ENCODE peak calls at places on chromosomes 4 and X, in eight cellular contexts. O, Y, E, B, U, N, C and R are unnamed samples.

GRCh38 chr4:146458594-146458993 is 63.1 kb downstream of the SLC10A7 start:
- DNase-seq in O (no peak), Y (no peak), E (peak; percentile 21), B (no peak), U (no peak), N (no peak), C (no peak), R (peak; percentile 44)

GRCh38 chrX:104566921-104567501 is 1.0 kb downstream of the IL1RAPL2 start:
- DNase-seq in O (peak; percentile 43), Y (peak; percentile 2), E (no peak), B (no peak), U (peak; percentile 35), N (peak; percentile 12), C (peak; percentile 18), R (no peak)

GRCh38 chr4:48033825-48034413 is 17.3 kb downstream of the NIPAL1 start:
- DNase-seq in O (peak; percentile 17), Y (peak; percentile 40), E (peak; percentile 79), B (peak; percentile 10), U (peak; percentile 77), N (peak; percentile 61), C (peak; percentile 31), R (peak; percentile 63)

GRCh38 chr4:16897991-16898827 is at the start of gene LDB2:
- DNase-seq in O (peak; percentile 84), Y (peak; percentile 46), E (no peak), B (no peak), U (peak; percentile 86), N (no peak), C (peak; percentile 82), R (no peak)

GRCh38 chrX:30230395-30230794 is at the start of gene MAGEB3:
- DNase-seq in O (no peak), Y (no peak), E (no peak), B (no peak), U (no peak), N (no peak), C (no peak), R (no peak)

GRCh38 chr4:4677825-4678522 is 136.1 kb upstream of the STX18 start:
- DNase-seq in O (peak; percentile 68), Y (peak; percentile 67), E (peak; percentile 13), B (peak; percentile 36), U (peak; percentile 72), N (no peak), C (peak; percentile 69), R (no peak)

GRCh38 chr4:153393397-153393796 is 48.9 kb downstream of the MND1 start:
- DNase-seq in O (no peak), Y (no peak), E (no peak), B (no peak), U (no peak), N (peak; percentile 19), C (peak; percentile 25), R (no peak)

GRCh38 chrX:68440940-68441339 is 7.6 kb upstream of the OPHN1 start:
- DNase-seq in O (no peak), Y (peak; percentile 42), E (no peak), B (no peak), U (no peak), N (peak; percentile 74), C (peak; percentile 71), R (no peak)

GRCh38 chr4:153365003-153365402 is 20.5 kb downstream of the MND1 start:
- DNase-seq in O (no peak), Y (no peak), E (no peak), B (no peak), U (no peak), N (no peak), C (no peak), R (no peak)

GRCh38 chr4:9968472-9968871 is 52.8 kb downstream of the SLC2A9 start:
- DNase-seq in O (no peak), Y (no peak), E (no peak), B (no peak), U (no peak), N (no peak), C (no peak), R (no peak)

GRCh38 chr4:92520563-92520962 is 216.8 kb downstream of the GRID2 start:
- DNase-seq in O (peak; percentile 73), Y (no peak), E (no peak), B (no peak), U (peak; percentile 95), N (no peak), C (no peak), R (no peak)

GRCh38 chr4:153486281-153487151 is 20.4 kb downstream of the TMEM131L start:
- DNase-seq in O (peak; percentile 36), Y (no peak), E (no peak), B (peak; percentile 74), U (peak; percentile 58), N (peak; percentile 93), C (peak; percentile 74), R (no peak)

GRCh38 chr4:134807231-134807745 is 605.7 kb upstream of the PABPC4L start:
- DNase-seq in O (no peak), Y (no peak), E (no peak), B (no peak), U (no peak), N (no peak), C (no peak), R (no peak)

GRCh38 chr4:79402452-79402851 is 5.6 kb downstream of the GK2 start:
- DNase-seq in O (no peak), Y (no peak), E (no peak), B (no peak), U (peak; percentile 7), N (no peak), C (no peak), R (no peak)

GRCh38 chr4:26873391-26874026 is 12.9 kb downstream of the STIM2 start:
- DNase-seq in O (no peak), Y (no peak), E (no peak), B (no peak), U (no peak), N (no peak), C (no peak), R (no peak)

GRCh38 chrX:38968817-38969216 is 167.6 kb downstream of the MID1IP1 start:
- DNase-seq in O (no peak), Y (no peak), E (no peak), B (no peak), U (no peak), N (no peak), C (no peak), R (no peak)

DNA sequence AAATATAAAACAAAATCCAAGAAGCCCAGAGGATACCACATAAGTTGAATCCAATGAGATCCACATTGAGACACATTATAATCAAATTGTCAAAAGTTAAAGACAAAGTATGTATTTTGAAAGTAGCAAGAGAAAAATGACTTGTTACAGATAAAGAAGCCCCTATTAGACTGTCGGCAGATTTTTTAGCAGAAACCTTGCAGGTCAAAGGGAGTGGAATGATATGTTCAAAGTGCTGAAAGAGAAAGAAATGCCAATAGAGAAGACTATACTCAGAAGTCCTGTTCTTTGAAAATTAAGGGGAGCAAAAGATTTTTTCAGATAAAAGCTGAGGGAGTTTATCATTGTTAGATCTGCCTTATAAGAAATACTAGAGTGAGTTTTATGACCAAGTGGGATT is 148.9 kb upstream of the EPHA5 start:
- DNase-seq in O (no peak), Y (no peak), E (no peak), B (no peak), U (no peak), N (no peak), C (no peak), R (no peak)
- TF ChIP-seq CTCF in O (no peak), Y (no peak), E (no peak), B (no peak), U (no peak), N (no peak), C (no peak), R (no peak)

DNA sequence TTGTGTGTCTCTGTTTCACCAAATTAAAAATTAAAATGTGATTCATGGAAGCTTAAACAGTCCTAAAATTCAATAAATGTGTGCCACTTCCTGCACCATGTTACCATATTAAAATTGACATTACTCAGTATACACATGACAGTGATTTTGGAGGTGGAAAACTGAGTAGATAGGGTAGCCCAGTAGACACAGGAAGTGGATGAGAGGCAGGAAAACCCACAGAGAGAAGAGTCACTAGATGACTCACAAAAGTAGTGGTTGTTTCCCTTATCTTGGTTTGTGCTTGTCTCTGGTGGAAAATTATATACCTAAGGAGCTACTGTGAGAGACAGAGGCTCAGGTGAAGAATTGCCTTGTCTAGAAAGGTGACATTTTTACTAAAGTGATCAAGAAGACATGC is 375.8 kb upstream of the CXorf51B start:
- DNase-seq in O (no peak), Y (no peak), E (no peak), B (no peak), U (no peak), N (peak; percentile 8), C (no peak), R (no peak)
- TF ChIP-seq EZH2phosphoT487 in O (no peak), Y (no peak), E (no peak), B (no peak), U (no peak), N (no peak), C (no peak), R (no peak)

DNA sequence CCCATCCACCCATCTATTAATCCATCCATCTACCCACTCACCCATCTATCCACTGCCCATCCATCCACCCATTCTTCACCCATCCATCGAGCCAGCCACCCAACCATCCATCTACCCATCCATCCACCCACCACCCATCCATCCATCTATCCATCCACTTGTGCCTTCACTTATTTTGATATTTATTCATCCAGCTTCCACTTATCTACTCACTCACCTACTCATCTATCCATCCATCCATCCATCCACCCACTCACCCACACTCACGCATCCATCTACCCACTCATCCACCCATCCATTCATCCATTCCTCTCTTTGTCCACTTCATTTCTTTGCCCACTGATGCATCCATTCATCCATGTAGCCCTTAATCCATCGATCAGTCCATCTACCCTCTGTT is 72.9 kb upstream of the AFAP1 start:
- DNase-seq in O (no peak), Y (no peak), E (no peak), B (no peak), U (no peak), N (no peak), C (no peak), R (no peak)
- TF ChIP-seq CTCF in O (no peak), Y (no peak), E (no peak), B (no peak), U (no peak), N (no peak), C (no peak), R (no peak)

GRCh38 chr4:183430317-183430986 is 14.0 kb upstream of the CDKN2AIP start:
- DNase-seq in O (peak; percentile 77), Y (no peak), E (peak; percentile 37), B (no peak), U (peak; percentile 66), N (no peak), C (no peak), R (no peak)

GRCh38 chr4:183431614-183432013 is 12.8 kb upstream of the CDKN2AIP start:
- DNase-seq in O (no peak), Y (no peak), E (no peak), B (no peak), U (no peak), N (no peak), C (no peak), R (no peak)

GRCh38 chr4:183434264-183435045 is 10.0 kb upstream of the CDKN2AIP start:
- DNase-seq in O (no peak), Y (no peak), E (no peak), B (no peak), U (no peak), N (no peak), C (no peak), R (no peak)

GRCh38 chr4:183429489-183429888 is 14.9 kb upstream of the CDKN2AIP start:
- DNase-seq in O (no peak), Y (no peak), E (no peak), B (no peak), U (no peak), N (no peak), C (no peak), R (no peak)

DNA sequence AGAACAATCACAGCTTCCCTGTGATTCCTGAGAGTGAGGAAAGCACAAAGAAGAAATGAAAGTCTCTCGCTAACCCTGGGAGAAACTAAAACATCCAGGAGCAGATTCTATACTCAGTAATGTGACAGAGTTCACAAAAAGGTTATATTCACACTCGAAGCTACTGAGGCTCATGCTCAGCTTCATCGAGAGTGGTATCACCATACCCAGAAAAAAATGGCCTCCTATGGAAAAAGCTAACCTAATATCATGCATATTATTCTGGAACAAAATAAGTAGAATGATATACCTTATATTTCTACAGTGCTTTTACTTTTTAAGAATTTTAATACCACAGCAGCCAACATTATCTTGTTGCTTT is 13.5 kb upstream of the CDKN2AIP start:
- DNase-seq in O (no peak), Y (no peak), E (no peak), B (no peak), U (no peak), N (no peak), C (no peak), R (no peak)
- TF ChIP-seq EZH2phosphoT487 in O (no peak), Y (no peak), E (no peak), B (no peak), U (no peak), N (no peak), C (no peak), R (no peak)